ENCODE peak calls at places on chromosomes 1 and 21, in six cellular contexts. D, U, M, W, Q and R are unnamed samples.

GRCh38 chr1:212430955-212431394 is 1.7 kb upstream of the NENF start:
- DNase-seq in U (no peak), D (no peak), M (no peak), W (no peak), Q (no peak), R (no peak)

GRCh38 chr1:91653183-91653582 is 152.5 kb downstream of the CDC7 start:
- DNase-seq in D (peak; percentile 76), W (no peak), M (no peak), U (no peak), Q (no peak), R (no peak)

GRCh38 chr1:62794047-62794446 is 10.1 kb downstream of the ATG4C start:
- DNase-seq in U (no peak), M (no peak), D (no peak), W (no peak), Q (no peak), R (no peak)

GRCh38 chr1:42822833-42823392 is 5.7 kb upstream of the SVBP start:
- DNase-seq in D (no peak), M (peak; percentile 88), U (no peak), Q (no peak), W (no peak), R (no peak)

GRCh38 chr1:24861821-24862727 is 68.0 kb downstream of the RUNX3 start:
- DNase-seq in M (peak; percentile 65), W (no peak), Q (no peak), U (peak; percentile 36), D (no peak), R (no peak)

GRCh38 chr1:118974641-118975040 is 13.5 kb downstream of the TBX15 start:
- DNase-seq in U (no peak), D (no peak), M (no peak), W (no peak), Q (no peak), R (no peak)

GRCh38 chr1:20994176-20994575 is 182.5 kb downstream of the EIF4G3 start:
- DNase-seq in U (no peak), Q (no peak), D (no peak), W (no peak), M (no peak), R (no peak)

GRCh38 chr1:19371226-19372135 is 59.4 kb downstream of the SLC66A1 start:
- DNase-seq in Q (no peak), W (no peak), M (no peak), D (no peak), U (no peak), R (no peak)

GRCh38 chr1:232011961-232012360 is 385.4 kb downstream of the DISC1 start:
- DNase-seq in W (no peak), Q (no peak), U (no peak), M (peak; percentile 45), D (no peak), R (no peak)

GRCh38 chr21:14358775-14359174 is 24.2 kb downstream of the HSPA13 start:
- DNase-seq in U (no peak), D (no peak), M (no peak), W (no peak), Q (no peak), R (no peak)

GRCh38 chr1:101438359-101438758 is 201.5 kb downstream of the S1PR1 start:
- DNase-seq in D (no peak), Q (no peak), M (peak; percentile 28), W (no peak), U (no peak), R (no peak)

GRCh38 chr1:13703128-13703513 is 3.1 kb downstream of the PRDM2 start:
- DNase-seq in D (no peak), M (no peak), U (no peak), W (no peak), Q (no peak), R (no peak)

GRCh38 chr21:19607983-19608668 is 1204.5 kb upstream of the TMPRSS15 start:
- DNase-seq in D (peak; percentile 45), M (no peak), W (no peak), U (no peak), Q (no peak), R (no peak)

GRCh38 chr1:229597877-229598276 is 28.0 kb downstream of the TAF5L start:
- DNase-seq in Q (no peak), W (no peak), M (peak; percentile 57), U (no peak), D (no peak), R (no peak)

GRCh38 chr1:202210969-202211368 is 17.4 kb downstream of the LGR6 start:
- DNase-seq in D (no peak), U (no peak), M (no peak), Q (no peak), W (no peak), R (no peak)

GRCh38 chr21:28639742-28640141 is 352.9 kb downstream of the LTN1 start:
- DNase-seq in U (no peak), D (no peak), Q (no peak), W (no peak), M (peak; percentile 30), R (no peak)

GRCh38 chr1:184664042-184664659 is 90.5 kb downstream of the EDEM3 start:
- DNase-seq in W (peak; percentile 81), D (peak; percentile 4), Q (no peak), M (peak; percentile 62), U (peak; percentile 49), R (peak; percentile 79)

GRCh38 chr21:28521932-28522826 is 470.5 kb downstream of the LTN1 start:
- DNase-seq in U (peak; percentile 11), W (no peak), Q (no peak), D (peak; percentile 32), M (peak; percentile 74), R (no peak)

GRCh38 chr1:67979532-67979931 is 70.9 kb downstream of the DIRAS3 start:
- DNase-seq in W (no peak), M (no peak), D (no peak), U (no peak), Q (no peak), R (no peak)

GRCh38 chr1:28449904-28450303 is 55.9 kb upstream of the RCC1 start:
- DNase-seq in Q (no peak), W (no peak), U (peak; percentile 53), M (peak; percentile 63), D (peak; percentile 9), R (no peak)

GRCh38 chr1:159009704-159010361 is at the start of gene IFI16:
- DNase-seq in D (peak; percentile 94), W (peak; percentile 56), M (peak; percentile 96), Q (no peak), U (peak; percentile 34), R (no peak)

GRCh38 chr21:39809936-39810335 is 57.3 kb upstream of the PCP4 start:
- DNase-seq in W (no peak), D (no peak), U (no peak), Q (no peak), M (no peak), R (no peak)

GRCh38 chr1:11316701-11317100 is 43.7 kb downstream of the UBIAD1 start:
- DNase-seq in Q (no peak), W (no peak), D (no peak), M (no peak), U (no peak), R (no peak)

GRCh38 chr1:206802401-206802800 is 30.1 kb upstream of the IL10 start:
- DNase-seq in W (no peak), Q (no peak), M (no peak), D (peak; percentile 58), U (no peak), R (no peak)

GRCh38 chr1:203667616-203668015 is 41.0 kb downstream of the ATP2B4 start:
- DNase-seq in W (no peak), D (no peak), M (peak; percentile 39), Q (no peak), U (no peak), R (no peak)

GRCh38 chr1:117578466-117578865 is 27.4 kb upstream of the TENT5C start:
- DNase-seq in W (no peak), M (no peak), Q (no peak), D (no peak), U (no peak), R (no peak)

GRCh38 chr1:199725002-199725401 is 302.5 kb upstream of the NR5A2 start:
- DNase-seq in M (no peak), U (no peak), Q (no peak), D (no peak), W (no peak), R (no peak)